ENCODE peak calls at places on chromosomes 12 and 14, in nine cellular contexts. One of them, this sample, is unnamed.

GRCh38 chr12:20319374-20319773 is 49.0 kb upstream of the PDE3A start:
- DNase-seq in mammary epithelial cell: no peak
- DNase-seq in MM.1S: no peak
- DNase-seq in neuronal stem cell: no peak
- DNase-seq in IMR-90: no peak
- DNase-seq in H9: no peak
- DNase-seq in fibroblast of lung: no peak
- DNase-seq in mesendoderm: no peak
- DNase-seq in neural progenitor cell: no peak
- DNase-seq in this sample: no peak

GRCh38 chr12:83763425-83763824 is 1076.7 kb downstream of the TMTC2 start:
- DNase-seq in MM.1S: no peak
- DNase-seq in neural progenitor cell: no peak
- DNase-seq in mammary epithelial cell: peak; percentile 78
- DNase-seq in IMR-90: no peak
- DNase-seq in H9: no peak
- DNase-seq in neuronal stem cell: no peak
- DNase-seq in fibroblast of lung: no peak
- DNase-seq in mesendoderm: no peak
- DNase-seq in this sample: peak; percentile 34

GRCh38 chr12:583251-583869 is 79.9 kb downstream of the NINJ2 start:
- DNase-seq in neural progenitor cell: peak; percentile 40
- DNase-seq in mammary epithelial cell: no peak
- DNase-seq in fibroblast of lung: no peak
- DNase-seq in MM.1S: no peak
- DNase-seq in IMR-90: no peak
- DNase-seq in mesendoderm: no peak
- DNase-seq in H9: no peak
- DNase-seq in neuronal stem cell: no peak
- DNase-seq in this sample: no peak

GRCh38 chr14:52694761-52695480 is 437 bp downstream of the ERO1A start:
- DNase-seq in H9: no peak
- DNase-seq in fibroblast of lung: peak; percentile 44
- DNase-seq in MM.1S: peak; percentile 70
- DNase-seq in mammary epithelial cell: peak; percentile 71
- DNase-seq in mesendoderm: peak; percentile 63
- DNase-seq in IMR-90: peak; percentile 49
- DNase-seq in neural progenitor cell: peak; percentile 50
- DNase-seq in neuronal stem cell: peak; percentile 29
- DNase-seq in this sample: peak; percentile 72

GRCh38 chr14:69499436-69499835 is 14.9 kb downstream of the PLEKHD1 start:
- DNase-seq in MM.1S: no peak
- DNase-seq in H9: no peak
- DNase-seq in neural progenitor cell: no peak
- DNase-seq in neuronal stem cell: no peak
- DNase-seq in mesendoderm: no peak
- DNase-seq in mammary epithelial cell: no peak
- DNase-seq in fibroblast of lung: no peak
- DNase-seq in IMR-90: no peak
- DNase-seq in this sample: no peak

GRCh38 chr14:86055512-86055911 is 525.6 kb downstream of the FLRT2 start:
- DNase-seq in neuronal stem cell: no peak
- DNase-seq in IMR-90: peak; percentile 13
- DNase-seq in neural progenitor cell: peak; percentile 35
- DNase-seq in MM.1S: no peak
- DNase-seq in fibroblast of lung: peak; percentile 31
- DNase-seq in H9: no peak
- DNase-seq in mammary epithelial cell: no peak
- DNase-seq in mesendoderm: peak; percentile 59
- DNase-seq in this sample: peak; percentile 11

GRCh38 chr14:56143025-56143424 is 24.8 kb downstream of the PELI2 start:
- DNase-seq in mammary epithelial cell: no peak
- DNase-seq in fibroblast of lung: no peak
- DNase-seq in MM.1S: no peak
- DNase-seq in neuronal stem cell: no peak
- DNase-seq in H9: no peak
- DNase-seq in IMR-90: no peak
- DNase-seq in mesendoderm: no peak
- DNase-seq in neural progenitor cell: no peak
- DNase-seq in this sample: no peak

GRCh38 chr14:93107383-93107782 is 8.3 kb downstream of the ITPK1 start:
- DNase-seq in neural progenitor cell: no peak
- DNase-seq in neuronal stem cell: no peak
- DNase-seq in H9: no peak
- DNase-seq in mammary epithelial cell: no peak
- DNase-seq in mesendoderm: no peak
- DNase-seq in IMR-90: no peak
- DNase-seq in fibroblast of lung: no peak
- DNase-seq in MM.1S: no peak
- DNase-seq in this sample: no peak

GRCh38 chr12:22981711-22982110 is 356.7 kb downstream of the ETNK1 start:
- DNase-seq in H9: no peak
- DNase-seq in fibroblast of lung: peak; percentile 75
- DNase-seq in MM.1S: no peak
- DNase-seq in neural progenitor cell: no peak
- DNase-seq in neuronal stem cell: no peak
- DNase-seq in IMR-90: peak; percentile 38
- DNase-seq in mammary epithelial cell: peak; percentile 15
- DNase-seq in mesendoderm: peak; percentile 51
- DNase-seq in this sample: no peak

DNA sequence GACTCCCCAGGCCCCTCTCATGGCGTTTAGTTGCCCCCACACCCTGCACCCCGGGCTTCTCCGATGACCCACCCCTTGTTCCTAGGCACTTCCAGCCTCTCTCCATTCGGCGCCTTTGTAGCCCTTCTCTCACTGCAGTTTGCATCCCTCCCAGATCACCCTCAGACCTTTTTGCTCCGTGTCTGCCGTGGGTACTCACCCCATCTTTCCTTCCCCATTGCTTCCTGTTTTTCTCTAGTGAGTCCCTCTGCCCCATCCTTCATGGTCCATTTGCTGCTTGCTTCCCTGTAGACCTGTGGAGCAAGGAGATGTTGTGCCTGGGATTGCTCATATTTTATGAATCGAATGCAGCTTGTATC is 568 bp downstream of the DENR start:
- DNase-seq in fibroblast of lung: no peak
- DNase-seq in H9: no peak
- DNase-seq in mammary epithelial cell: no peak
- DNase-seq in IMR-90: no peak
- DNase-seq in MM.1S: no peak
- DNase-seq in neural progenitor cell: no peak
- DNase-seq in mesendoderm: no peak
- DNase-seq in neuronal stem cell: no peak
- DNase-seq in this sample: no peak
- H3K4me2 ChIP-seq in fibroblast of lung: peak overlapping the region; percentile 98
- H3K4me2 ChIP-seq in H9: peak overlapping the region; percentile 99
- H3K4me2 ChIP-seq in mammary epithelial cell: peak overlapping the region; percentile 80
- H3K4me2 ChIP-seq in IMR-90: peak overlapping the region; percentile 95
- H3K4me2 ChIP-seq in MM.1S: peak overlapping the region; percentile 88
- H3K4me2 ChIP-seq in neural progenitor cell: peak overlapping the region; percentile 88
- H3K4me2 ChIP-seq in mesendoderm: peak overlapping the region; percentile 95
- H3K4me2 ChIP-seq in neuronal stem cell: peak overlapping the region; percentile 74
- H3K4me2 ChIP-seq in this sample: peak overlapping the region; percentile 88

GRCh38 chr12:29163146-29163545 is 14.1 kb downstream of the FAR2 start:
- DNase-seq in fibroblast of lung: no peak
- DNase-seq in neural progenitor cell: no peak
- DNase-seq in mammary epithelial cell: no peak
- DNase-seq in MM.1S: no peak
- DNase-seq in neuronal stem cell: no peak
- DNase-seq in H9: no peak
- DNase-seq in mesendoderm: no peak
- DNase-seq in IMR-90: no peak
- DNase-seq in this sample: peak; percentile 75

GRCh38 chr12:29164477-29165163 is 15.5 kb downstream of the FAR2 start:
- DNase-seq in mesendoderm: peak; percentile 51
- DNase-seq in H9: no peak
- DNase-seq in IMR-90: peak; percentile 62
- DNase-seq in mammary epithelial cell: peak; percentile 47
- DNase-seq in MM.1S: peak; percentile 45
- DNase-seq in neuronal stem cell: no peak
- DNase-seq in fibroblast of lung: peak; percentile 85
- DNase-seq in neural progenitor cell: no peak
- DNase-seq in this sample: peak; percentile 91

GRCh38 chr12:29167410-29167809 is 18.3 kb downstream of the FAR2 start:
- DNase-seq in H9: no peak
- DNase-seq in MM.1S: no peak
- DNase-seq in neuronal stem cell: no peak
- DNase-seq in mesendoderm: no peak
- DNase-seq in neural progenitor cell: no peak
- DNase-seq in mammary epithelial cell: no peak
- DNase-seq in IMR-90: no peak
- DNase-seq in fibroblast of lung: peak; percentile 27
- DNase-seq in this sample: no peak

GRCh38 chr12:29171421-29172258 is 22.6 kb downstream of the FAR2 start:
- DNase-seq in MM.1S: no peak
- DNase-seq in neural progenitor cell: no peak
- DNase-seq in IMR-90: no peak
- DNase-seq in mesendoderm: no peak
- DNase-seq in H9: no peak
- DNase-seq in fibroblast of lung: no peak
- DNase-seq in neuronal stem cell: no peak
- DNase-seq in mammary epithelial cell: no peak
- DNase-seq in this sample: no peak

DNA sequence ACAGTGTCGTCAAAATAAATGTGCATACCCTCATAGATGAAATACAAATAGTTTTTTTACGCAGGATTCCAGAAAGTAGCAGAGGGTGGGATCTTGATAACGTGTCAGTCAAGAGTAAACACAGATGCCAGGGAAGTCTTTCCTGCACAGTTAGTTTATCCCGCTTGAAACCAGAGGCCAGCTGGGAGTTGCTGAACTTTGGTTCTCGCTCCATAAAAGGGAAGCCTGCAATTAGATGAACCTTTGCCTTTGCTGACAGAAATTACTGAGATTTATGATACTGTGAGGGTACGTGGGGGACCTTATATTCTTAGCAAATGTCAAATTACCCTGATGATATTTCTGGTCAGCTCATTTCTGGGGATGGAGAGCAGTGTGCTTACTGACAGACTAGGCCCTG is 18.9 kb downstream of the FAR2 start:
- DNase-seq in mesendoderm: no peak
- DNase-seq in neuronal stem cell: no peak
- DNase-seq in neural progenitor cell: no peak
- DNase-seq in IMR-90: no peak
- DNase-seq in MM.1S: no peak
- DNase-seq in mammary epithelial cell: no peak
- DNase-seq in fibroblast of lung: peak; percentile 35
- DNase-seq in H9: no peak
- DNase-seq in this sample: no peak
- H3K27ac ChIP-seq in mesendoderm: no peak overlapping the region
- H3K27ac ChIP-seq in neuronal stem cell: no peak overlapping the region
- H3K27ac ChIP-seq in neural progenitor cell: no peak overlapping the region
- H3K27ac ChIP-seq in IMR-90: no peak overlapping the region
- H3K27ac ChIP-seq in MM.1S: no peak overlapping the region
- H3K27ac ChIP-seq in mammary epithelial cell: no peak overlapping the region
- H3K27ac ChIP-seq in fibroblast of lung: no peak overlapping the region
- H3K27ac ChIP-seq in H9: no peak overlapping the region
- H3K27ac ChIP-seq in this sample: no peak overlapping the region

GRCh38 chr12:69466867-69467266 is 3.3 kb upstream of the FRS2 start:
- DNase-seq in IMR-90: no peak
- DNase-seq in neuronal stem cell: no peak
- DNase-seq in mesendoderm: no peak
- DNase-seq in MM.1S: no peak
- DNase-seq in neural progenitor cell: peak; percentile 59
- DNase-seq in H9: no peak
- DNase-seq in fibroblast of lung: no peak
- DNase-seq in mammary epithelial cell: no peak
- DNase-seq in this sample: no peak
- H3K4me2 ChIP-seq in IMR-90: no peak overlapping the region
- H3K4me2 ChIP-seq in neuronal stem cell: no peak overlapping the region
- H3K4me2 ChIP-seq in mesendoderm: no peak overlapping the region
- H3K4me2 ChIP-seq in MM.1S: peak overlapping the region; percentile 12
- H3K4me2 ChIP-seq in neural progenitor cell: peak overlapping the region; percentile 50
- H3K4me2 ChIP-seq in H9: peak overlapping the region; percentile 8
- H3K4me2 ChIP-seq in fibroblast of lung: no peak overlapping the region
- H3K4me2 ChIP-seq in mammary epithelial cell: no peak overlapping the region
- H3K4me2 ChIP-seq in this sample: no peak overlapping the region

GRCh38 chr12:27868165-27868564 is 88.1 kb upstream of the MANSC4 start:
- DNase-seq in H9: no peak
- DNase-seq in neural progenitor cell: no peak
- DNase-seq in fibroblast of lung: peak; percentile 92
- DNase-seq in mesendoderm: no peak
- DNase-seq in MM.1S: no peak
- DNase-seq in IMR-90: peak; percentile 93
- DNase-seq in mammary epithelial cell: peak; percentile 47
- DNase-seq in neuronal stem cell: no peak
- DNase-seq in this sample: no peak

GRCh38 chr12:27865421-27865820 is 85.4 kb upstream of the MANSC4 start:
- DNase-seq in mammary epithelial cell: peak; percentile 75
- DNase-seq in MM.1S: no peak
- DNase-seq in neural progenitor cell: no peak
- DNase-seq in mesendoderm: no peak
- DNase-seq in fibroblast of lung: peak; percentile 93
- DNase-seq in IMR-90: peak; percentile 52
- DNase-seq in neuronal stem cell: no peak
- DNase-seq in H9: no peak
- DNase-seq in this sample: no peak

GRCh38 chr12:27861428-27862167 is 81.6 kb upstream of the MANSC4 start:
- DNase-seq in IMR-90: peak; percentile 59
- DNase-seq in MM.1S: peak; percentile 90
- DNase-seq in neuronal stem cell: no peak
- DNase-seq in mesendoderm: no peak
- DNase-seq in H9: no peak
- DNase-seq in mammary epithelial cell: peak; percentile 7
- DNase-seq in fibroblast of lung: peak; percentile 86
- DNase-seq in neural progenitor cell: no peak
- DNase-seq in this sample: no peak

GRCh38 chr12:27866382-27867101 is 86.5 kb upstream of the MANSC4 start:
- DNase-seq in neural progenitor cell: no peak
- DNase-seq in MM.1S: no peak
- DNase-seq in H9: no peak
- DNase-seq in fibroblast of lung: peak; percentile 53
- DNase-seq in mesendoderm: no peak
- DNase-seq in IMR-90: peak; percentile 70
- DNase-seq in neuronal stem cell: no peak
- DNase-seq in mammary epithelial cell: peak; percentile 37
- DNase-seq in this sample: peak; percentile 34

DNA sequence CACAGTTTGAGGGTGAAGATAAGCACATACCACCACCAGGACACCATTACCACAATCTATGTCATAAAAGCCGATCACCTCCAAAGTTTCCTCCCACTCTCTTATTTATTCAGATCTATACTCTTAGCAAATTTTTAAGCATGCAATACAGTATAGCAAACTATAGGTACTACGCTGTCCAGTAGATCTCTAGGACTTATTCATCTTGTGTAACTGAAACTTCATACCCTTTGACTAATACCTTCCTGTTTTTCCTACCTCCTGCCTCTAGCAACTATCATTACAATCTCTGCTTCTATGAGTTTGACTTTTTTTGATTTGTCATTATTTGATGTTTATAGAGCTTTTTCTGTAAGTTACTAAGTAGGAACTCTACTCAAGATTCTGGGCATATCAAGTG is 84.5 kb upstream of the MANSC4 start:
- DNase-seq in MM.1S: no peak
- DNase-seq in fibroblast of lung: no peak
- DNase-seq in mesendoderm: no peak
- DNase-seq in mammary epithelial cell: peak; percentile 43
- DNase-seq in H9: no peak
- DNase-seq in neural progenitor cell: no peak
- DNase-seq in neuronal stem cell: no peak
- DNase-seq in IMR-90: peak; percentile 44
- DNase-seq in this sample: peak; percentile 33
- H3K27ac ChIP-seq in MM.1S: no peak overlapping the region
- H3K27ac ChIP-seq in fibroblast of lung: no peak overlapping the region
- H3K27ac ChIP-seq in mesendoderm: no peak overlapping the region
- H3K27ac ChIP-seq in mammary epithelial cell: no peak overlapping the region
- H3K27ac ChIP-seq in H9: no peak overlapping the region
- H3K27ac ChIP-seq in neural progenitor cell: no peak overlapping the region
- H3K27ac ChIP-seq in neuronal stem cell: no peak overlapping the region
- H3K27ac ChIP-seq in IMR-90: no peak overlapping the region
- H3K27ac ChIP-seq in this sample: no peak overlapping the region

GRCh38 chr12:28223853-28224252 is 33.6 kb downstream of the CCDC91 start:
- DNase-seq in neuronal stem cell: no peak
- DNase-seq in IMR-90: no peak
- DNase-seq in mammary epithelial cell: no peak
- DNase-seq in fibroblast of lung: no peak
- DNase-seq in mesendoderm: no peak
- DNase-seq in MM.1S: peak; percentile 11
- DNase-seq in H9: no peak
- DNase-seq in neural progenitor cell: no peak
- DNase-seq in this sample: no peak
- H3K4me2 ChIP-seq in neuronal stem cell: no peak overlapping the region
- H3K4me2 ChIP-seq in IMR-90: no peak overlapping the region
- H3K4me2 ChIP-seq in mammary epithelial cell: no peak overlapping the region
- H3K4me2 ChIP-seq in fibroblast of lung: no peak overlapping the region
- H3K4me2 ChIP-seq in mesendoderm: no peak overlapping the region
- H3K4me2 ChIP-seq in MM.1S: peak overlapping the region; percentile 56
- H3K4me2 ChIP-seq in H9: no peak overlapping the region
- H3K4me2 ChIP-seq in neural progenitor cell: no peak overlapping the region
- H3K4me2 ChIP-seq in this sample: no peak overlapping the region